ENCODE peak calls at places on chromosomes 12 and 14, in four cellular contexts. Q is CD8-positive, alpha-beta T cell; G is cardiac muscle cell; T is HepG2. L is an unnamed sample. For H3K27me3, the result is how much of the 10 kb centered on the place peaks cover.

GRCh38 chr14:72792051-72792788 is 101.7 kb downstream of the DPF3 start:
- DNase-seq in Q (no peak), G (peak), T (no peak), L (no peak)

GRCh38 chr12:11853126-11853525 is 203.7 kb downstream of the ETV6 start:
- DNase-seq in Q (no peak), G (no peak), T (no peak), L (no peak)

GRCh38 chr14:58152569-58152857 is 500 bp upstream of the ARMH4 start:
- DNase-seq in Q (no peak), G (peak), T (no peak), L (no peak)

GRCh38 chr12:96190403-96191170 is 3.6 kb upstream of the ELK3 start:
- DNase-seq in Q (no peak), G (peak), T (peak), L (no peak)

GRCh38 chr12:106309671-106310313 is 7.3 kb downstream of the TCP11L2 start:
- DNase-seq in Q (no peak), G (no peak), T (no peak), L (no peak)

GRCh38 chr12:109844091-109844490 is 10.9 kb upstream of the TRPV4 start:
- DNase-seq in Q (no peak), G (no peak), T (peak), L (no peak)

GRCh38 chr12:52238206-52238840 is 5.3 kb downstream of the KRT7 start:
- DNase-seq in Q (no peak), G (no peak), T (no peak), L (no peak)

GRCh38 chr12:132886529-132887477 is 602 bp downstream of the CHFR start:
- DNase-seq in Q (no peak), G (no peak), T (peak), L (no peak)

GRCh38 chr14:20682127-20682434 is 2.3 kb upstream of the RNASE4 start:
- DNase-seq in Q (no peak), G (no peak), T (no peak), L (no peak)

GRCh38 chr12:108360487-108360886 is 21.4 kb upstream of the CMKLR1 start:
- DNase-seq in Q (no peak), G (no peak), T (no peak), L (no peak)

GRCh38 chr12:124497658-124498057 is 69.8 kb downstream of the NCOR2 start:
- DNase-seq in Q (no peak), G (peak), T (no peak), L (no peak)

GRCh38 chr12:132571051-132571450 is 39.3 kb downstream of the LRCOL1 start:
- DNase-seq in Q (no peak), G (no peak), T (no peak), L (no peak)

GRCh38 chr12:109139360-109139759 is 23.0 kb downstream of the ACACB start:
- DNase-seq in Q (no peak), G (no peak), T (no peak), L (no peak)

GRCh38 chr12:13196302-13196921 is at the start of gene EMP1:
- DNase-seq in Q (peak), G (no peak), T (peak), L (peak)

GRCh38 chr12:109989380-109989779 is 6.8 kb downstream of the GIT2 start:
- DNase-seq in Q (no peak), G (no peak), T (no peak), L (no peak)

GRCh38 chr12:20319374-20319773 is 49.0 kb upstream of the PDE3A start:
- DNase-seq in Q (no peak), G (peak), T (no peak), L (no peak)
- H3K4me3 ChIP-seq in Q (no peak), G (no peak), T (no peak), L (no peak)

GRCh38 chr12:21527451-21528180 is 1.5 kb downstream of the SPX start:
- DNase-seq in Q (peak), G (peak), T (no peak), L (peak)

GRCh38 chr12:21526721-21527345 is 737 bp downstream of the SPX start:
- DNase-seq in Q (no peak), G (no peak), T (no peak), L (no peak)

GRCh38 chr12:21526053-21526452 is at the start of gene SPX:
- DNase-seq in Q (no peak), G (no peak), T (peak), L (no peak)

GRCh38 chr12:21529456-21529855 is 3.4 kb downstream of the SPX start:
- DNase-seq in Q (no peak), G (no peak), T (no peak), L (no peak)

DNA sequence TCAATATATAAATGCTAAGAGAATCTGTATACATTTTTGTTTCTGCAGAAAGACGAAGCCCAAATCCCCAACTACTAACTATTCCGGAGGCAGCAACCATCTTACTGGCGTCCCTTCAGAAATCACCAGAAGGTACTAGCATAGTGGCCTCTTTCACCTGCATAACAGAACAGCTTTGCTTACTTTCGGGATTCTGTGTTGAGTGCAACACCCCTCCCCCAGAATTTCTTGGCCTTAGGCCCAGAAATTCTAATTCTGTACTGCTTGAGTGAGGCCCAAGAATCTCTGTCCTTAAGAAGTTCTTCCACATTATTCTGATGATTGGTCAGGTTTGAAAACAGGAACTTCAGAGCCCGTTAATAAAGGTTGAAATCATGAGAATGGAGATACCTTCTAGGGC is 2.9 kb downstream of the SPX start:
- DNase-seq in Q (no peak), G (no peak), T (no peak), L (no peak)
- H3K27me3 ChIP-seq in Q (under half), G (half or more), T (under half), L (under half)

GRCh38 chr14:53615254-53615653 is 341.4 kb downstream of the BMP4 start:
- DNase-seq in Q (no peak), G (no peak), T (peak), L (no peak)

GRCh38 chr14:53608369-53608768 is 348.3 kb downstream of the BMP4 start:
- DNase-seq in Q (no peak), G (no peak), T (no peak), L (peak)

GRCh38 chr14:53609009-53609408 is 347.6 kb downstream of the BMP4 start:
- DNase-seq in Q (no peak), G (no peak), T (no peak), L (no peak)

GRCh38 chr14:53613404-53614253 is 343.0 kb downstream of the BMP4 start:
- DNase-seq in Q (no peak), G (no peak), T (peak), L (peak)

DNA sequence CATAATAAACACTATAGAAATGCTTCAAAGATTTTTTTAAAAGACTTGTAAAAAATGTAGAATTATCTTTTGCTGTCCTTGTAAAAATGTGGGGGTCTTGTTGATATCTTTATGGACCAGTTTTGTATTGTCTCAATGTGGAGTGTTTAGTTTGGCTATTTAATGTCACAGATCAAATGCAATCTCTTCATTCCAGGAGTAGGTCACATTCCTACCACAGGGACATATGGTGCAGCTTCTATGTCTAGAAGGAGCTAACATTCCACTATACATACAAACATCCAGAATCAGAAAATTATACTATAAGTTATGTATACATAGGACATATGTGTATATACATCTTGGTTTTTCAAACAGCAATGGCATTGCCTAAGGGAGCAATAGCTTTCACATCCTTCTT is 345.7 kb downstream of the BMP4 start:
- DNase-seq in Q (no peak), G (no peak), T (peak), L (no peak)
- TF ChIP-seq CTCF in Q (no peak), G (no peak), T (no peak), L (no peak)

DNA sequence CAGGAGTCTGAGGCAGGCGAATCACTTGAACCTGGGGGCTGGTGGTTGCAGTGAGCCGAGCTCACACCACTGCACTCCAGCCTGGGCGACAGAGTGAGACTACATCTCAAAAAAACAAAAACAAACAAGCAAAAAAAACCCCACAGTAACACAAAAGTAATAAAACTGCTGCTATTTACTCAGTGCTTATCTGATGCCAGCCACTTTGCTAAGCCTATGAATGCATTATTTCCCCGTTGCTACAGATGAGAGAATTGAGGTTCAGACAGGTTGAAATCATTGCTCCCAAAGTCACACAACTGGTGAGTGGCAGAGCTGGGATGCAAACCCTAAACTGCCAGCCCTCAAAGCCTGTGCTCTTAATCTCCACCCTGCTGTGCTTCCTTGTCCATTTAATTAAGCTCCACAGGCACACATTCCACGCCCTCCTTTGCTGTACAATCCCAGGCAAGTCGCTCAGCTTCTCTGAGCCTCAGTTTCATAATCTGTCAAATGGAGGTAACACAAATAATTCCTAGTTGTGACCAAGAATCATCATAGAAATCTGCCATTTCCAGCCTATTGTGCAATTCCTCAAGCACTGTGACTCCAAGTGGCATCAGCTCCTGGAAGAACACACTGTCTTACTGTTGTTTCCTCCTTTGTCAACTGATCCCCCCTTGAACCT is 5.7 kb upstream of the OAS3 start:
- DNase-seq in Q (no peak), G (no peak), T (no peak), L (no peak)
- H3K4me3 ChIP-seq in Q (no peak), G (no peak), T (no peak), L (no peak)

GRCh38 chr12:4734625-4735196 is 14.5 kb downstream of the GALNT8 start:
- DNase-seq in Q (no peak), G (no peak), T (no peak), L (no peak)
- H3K27me3 ChIP-seq in Q (under half), G (under half), T (under half), L (under half)

DNA sequence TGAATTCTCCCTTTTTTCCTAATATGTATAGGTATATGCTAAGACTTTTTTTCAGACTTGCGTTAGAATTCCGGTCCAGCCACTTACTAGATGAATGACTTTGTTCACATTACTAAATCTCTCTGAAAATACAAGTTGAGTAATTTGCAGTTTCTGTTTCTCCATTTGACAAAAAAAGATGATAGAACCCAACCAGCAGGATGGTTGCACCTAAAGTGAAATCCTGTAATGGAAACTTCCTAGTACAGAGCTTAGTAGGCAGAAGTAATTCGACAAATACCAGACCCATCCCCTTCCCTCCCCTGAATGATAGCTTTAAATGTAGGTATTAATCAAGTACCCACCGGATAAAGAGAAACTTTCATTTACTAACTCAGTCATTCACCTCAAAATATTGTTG is 113.6 kb upstream of the RAP1B start:
- DNase-seq in Q (no peak), G (no peak), T (no peak), L (no peak)
- TF ChIP-seq CTCF in Q (no peak), G (no peak), T (no peak), L (no peak)

GRCh38 chr12:75613981-75614380 is 102.6 kb upstream of the KRR1 start:
- DNase-seq in Q (no peak), G (no peak), T (no peak), L (no peak)
- H3K4me3 ChIP-seq in Q (no peak), G (no peak), T (no peak), L (no peak)

DNA sequence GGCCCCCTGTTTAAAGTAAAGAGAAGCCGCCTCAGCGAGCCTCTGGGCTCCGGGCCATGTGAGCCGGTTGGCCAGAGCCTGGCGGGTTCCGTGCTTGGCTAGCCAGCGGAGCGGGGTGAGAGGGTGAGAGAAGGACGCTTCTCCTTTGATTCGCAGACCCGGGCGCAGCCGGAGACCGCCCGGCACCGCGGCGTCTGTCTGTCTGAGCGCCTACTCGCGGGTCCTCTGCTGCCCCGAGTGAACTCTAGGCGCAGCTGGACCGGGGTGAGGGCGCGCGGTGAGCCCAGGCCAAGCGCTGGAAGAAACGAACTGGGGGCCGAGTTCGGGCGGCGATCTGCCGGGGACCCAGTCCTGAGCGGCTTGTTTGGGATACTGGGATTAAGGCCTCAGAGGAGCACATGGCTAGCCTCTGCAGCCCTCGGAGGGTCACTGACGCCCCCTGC is 41.4 kb upstream of the TBX5 start:
- DNase-seq in Q (no peak), G (peak), T (no peak), L (no peak)
- H3K27me3 ChIP-seq in Q (under half), G (half or more), T (under half), L (half or more)

DNA sequence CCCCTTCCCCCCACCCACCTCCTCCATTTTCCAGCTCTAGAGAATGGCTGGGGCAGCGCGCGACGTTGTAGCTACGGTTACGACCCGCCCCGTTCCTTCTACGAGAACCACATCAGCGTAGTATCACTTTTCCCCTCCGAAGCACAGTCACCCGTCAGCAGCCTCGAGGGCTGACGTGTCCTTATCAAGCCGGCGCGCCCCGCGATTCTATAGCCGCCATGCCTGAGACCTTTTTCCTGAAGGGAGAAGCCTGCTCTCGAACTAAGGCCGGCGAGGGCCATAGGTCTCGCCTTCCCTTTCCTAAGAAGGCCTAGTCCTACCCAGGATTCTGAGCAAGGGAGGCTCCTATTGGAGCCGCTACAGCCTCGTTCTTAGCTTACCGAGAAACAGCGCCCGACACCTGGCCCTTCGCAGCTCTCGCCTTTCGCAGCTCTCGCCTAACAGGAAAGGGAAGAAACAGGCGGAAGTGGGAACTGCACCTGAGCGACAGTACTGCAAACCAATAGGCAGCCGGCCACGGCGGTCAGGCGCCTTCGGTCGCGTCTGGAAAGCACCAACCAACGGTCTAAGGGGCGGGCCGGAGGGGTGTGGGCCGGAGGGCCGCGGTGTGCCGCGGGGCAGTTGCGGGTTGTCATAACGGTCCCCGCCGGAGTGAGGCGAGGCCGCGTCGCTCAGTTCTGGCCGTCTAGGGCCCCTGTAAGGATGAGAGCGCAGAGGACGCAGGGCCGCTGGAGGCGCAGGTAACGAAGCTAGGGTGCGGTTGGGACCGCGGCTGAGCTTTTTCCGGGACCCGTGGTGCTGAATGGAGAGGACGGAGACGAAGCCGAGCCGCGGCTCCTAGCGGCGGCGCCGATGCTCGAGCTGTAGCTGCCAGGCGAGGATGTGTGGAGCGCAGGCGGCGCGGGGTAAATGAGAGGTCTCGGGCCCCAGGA is at the start of the genes MGAT2 and RPL36AL:
- DNase-seq in Q (peak), G (peak), T (peak), L (peak)
- TF ChIP-seq CTCF in Q (no peak), G (peak), T (peak), L (peak)